ENCODE peak calls at places on chromosome 10, in five cellular contexts. O, Z, K, W and Y are unnamed samples.

GRCh38 chr10:85916999-85917573 is 449.5 kb downstream of the GRID1 start:
- DNase-seq in O (no peak), Z (no peak), K (no peak), W (no peak), Y (no peak)

GRCh38 chr10:102455893-102456471 is 4.6 kb upstream of the C10orf95 start:
- DNase-seq in O (no peak), Z (peak), K (peak), W (no peak), Y (peak)

GRCh38 chr10:100027416-100027815 is 17.7 kb upstream of the DNMBP start:
- DNase-seq in O (no peak), Z (peak), K (no peak), W (no peak), Y (no peak)

GRCh38 chr10:128064615-128065580 is 61.3 kb downstream of the MKI67 start:
- DNase-seq in O (peak), Z (peak), K (no peak), W (peak), Y (peak)

GRCh38 chr10:8049151-8049873 is 5.2 kb upstream of the GATA3 start:
- DNase-seq in O (peak), Z (no peak), K (peak), W (peak), Y (no peak)

GRCh38 chr10:72276421-72277339 is 3.0 kb downstream of the DDIT4 start:
- DNase-seq in O (no peak), Z (peak), K (peak), W (peak), Y (no peak)

GRCh38 chr10:47346572-47347302 is 1.4 kb upstream of the RBP3 start:
- DNase-seq in O (peak), Z (no peak), K (no peak), W (no peak), Y (no peak)

GRCh38 chr10:106502651-106503050 is 661.9 kb downstream of the SORCS1 start:
- DNase-seq in O (no peak), Z (no peak), K (no peak), W (no peak), Y (no peak)

GRCh38 chr10:36362257-36362656 is 720.2 kb upstream of the FZD8 start:
- DNase-seq in O (no peak), Z (no peak), K (no peak), W (no peak), Y (no peak)

GRCh38 chr10:125137601-125138438 is 22.5 kb downstream of the CTBP2 start:
- DNase-seq in O (no peak), Z (no peak), K (no peak), W (no peak), Y (no peak)
- TF ChIP-seq CTCF in O (no peak), Z (no peak), K (no peak), W (no peak), Y (no peak)

GRCh38 chr10:80126876-80127275 is 5.7 kb upstream of the PLAC9 start:
- DNase-seq in O (no peak), Z (no peak), K (no peak), W (no peak), Y (no peak)

GRCh38 chr10:80122746-80123145 is 9.8 kb upstream of the PLAC9 start:
- DNase-seq in O (no peak), Z (peak), K (no peak), W (no peak), Y (no peak)

GRCh38 chr10:80118669-80119068 is 13.9 kb upstream of the PLAC9 start:
- DNase-seq in O (no peak), Z (no peak), K (no peak), W (no peak), Y (no peak)

GRCh38 chr10:80122110-80122710 is 10.3 kb upstream of the PLAC9 start:
- DNase-seq in O (no peak), Z (no peak), K (no peak), W (no peak), Y (no peak)
- H3K4me3 ChIP-seq in O (no peak), Z (no peak), K (no peak), W (no peak), Y (no peak)

DNA sequence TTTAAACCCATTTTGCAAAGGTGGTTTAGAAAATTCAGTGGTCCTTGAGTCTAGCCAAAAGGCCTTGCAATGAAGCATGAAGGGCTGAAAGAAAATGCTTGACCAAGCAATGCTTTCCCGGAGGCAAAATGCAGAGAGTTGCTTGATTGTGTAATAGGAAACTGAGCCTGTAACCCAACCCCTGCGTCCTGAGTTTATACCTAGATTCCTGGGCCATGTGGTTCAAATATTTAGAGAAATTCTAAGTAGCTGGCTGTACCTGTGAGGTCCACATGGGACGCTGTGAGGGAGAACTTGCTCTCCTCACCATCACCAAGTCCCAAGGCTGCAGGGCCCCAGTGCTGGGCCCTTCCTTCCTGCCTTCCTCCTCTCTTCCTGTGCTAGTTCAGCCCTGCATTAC is 45.7 kb downstream of the CXCL12 start:
- DNase-seq in O (no peak), Z (peak), K (no peak), W (no peak), Y (no peak)
- TF ChIP-seq CTCF in O (no peak), Z (no peak), K (no peak), W (no peak), Y (no peak)

GRCh38 chr10:11293332-11293731 is 275.7 kb downstream of the CELF2 start:
- DNase-seq in O (no peak), Z (no peak), K (no peak), W (no peak), Y (no peak)

GRCh38 chr10:11295492-11295891 is 277.8 kb downstream of the CELF2 start:
- DNase-seq in O (no peak), Z (no peak), K (no peak), W (no peak), Y (no peak)

GRCh38 chr10:11294831-11295230 is 277.2 kb downstream of the CELF2 start:
- DNase-seq in O (no peak), Z (no peak), K (no peak), W (no peak), Y (no peak)

GRCh38 chr10:11290156-11290890 is 272.7 kb downstream of the CELF2 start:
- DNase-seq in O (no peak), Z (no peak), K (no peak), W (no peak), Y (no peak)

DNA sequence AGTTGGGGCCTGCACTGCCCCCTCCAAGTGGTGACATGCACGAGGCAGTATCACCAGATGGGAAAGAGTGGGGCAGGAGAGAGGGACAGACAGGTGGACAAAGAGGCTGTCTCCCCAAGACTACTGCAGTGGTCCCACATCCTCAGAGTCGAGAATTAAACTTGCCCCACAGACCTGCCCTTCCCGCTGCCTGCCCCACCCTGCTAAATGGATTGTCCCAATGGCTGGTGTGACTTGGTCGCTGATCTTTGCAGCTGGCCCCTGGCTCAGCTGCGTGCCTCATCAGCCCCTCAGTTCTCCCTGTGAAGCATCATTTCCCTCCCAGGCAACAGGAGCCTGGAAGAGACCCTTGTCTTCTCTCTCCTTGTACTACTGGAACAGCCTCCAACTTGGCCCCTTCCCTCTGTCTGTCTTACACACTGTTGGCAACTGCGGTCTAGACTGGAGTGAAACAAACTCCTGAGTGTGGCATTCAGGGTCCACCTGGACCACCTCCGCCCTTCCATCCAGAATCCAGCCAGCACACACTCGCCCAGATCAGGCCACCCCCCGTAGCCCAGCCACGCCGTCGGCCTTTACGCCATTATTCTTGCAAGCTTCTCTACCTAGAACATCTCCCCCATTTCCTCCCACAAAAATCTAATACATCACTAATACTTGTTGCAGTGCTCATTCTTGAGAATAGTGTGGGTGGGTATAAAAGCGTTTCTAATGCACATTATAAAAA is 275.1 kb downstream of the CELF2 start:
- DNase-seq in O (no peak), Z (no peak), K (no peak), W (no peak), Y (no peak)
- H3K4me3 ChIP-seq in O (no peak), Z (no peak), K (no peak), W (no peak), Y (no peak)